ENCODE peak calls at places on chromosomes 12 and 14, in nine cellular contexts. C, J, G, F, E, I, Y, R and N are unnamed samples.

GRCh38 chr12:131219173-131220006 is 265.7 kb downstream of the ADGRD1 start:
- DNase-seq in C (no peak), J (no peak), G (no peak), F (no peak), E (no peak), I (no peak), Y (no peak), R (no peak), N (no peak)

GRCh38 chr12:104506691-104507401 is 50.1 kb downstream of the CHST11 start:
- DNase-seq in C (no peak), J (no peak), G (no peak), F (no peak), E (no peak), I (no peak), Y (no peak), R (no peak), N (no peak)

GRCh38 chr14:49893309-49894213 is 679 bp downstream of the ARF6 start:
- DNase-seq in C (peak), J (peak), G (no peak), F (peak), E (no peak), I (peak), Y (no peak), R (peak), N (peak)

GRCh38 chr14:102479777-102480176 is 29.8 kb downstream of the ANKRD9 start:
- DNase-seq in C (no peak), J (no peak), G (no peak), F (no peak), E (no peak), I (peak), Y (no peak), R (no peak), N (no peak)

GRCh38 chr12:113194971-113195391 is 9.5 kb downstream of the RITA1 start:
- DNase-seq in C (no peak), J (no peak), G (no peak), F (no peak), E (no peak), I (peak), Y (peak), R (peak), N (peak)

GRCh38 chr12:94621662-94622359 is 28.5 kb downstream of the TMCC3 start:
- DNase-seq in C (peak), J (no peak), G (no peak), F (peak), E (no peak), I (peak), Y (peak), R (peak), N (peak)

GRCh38 chr14:58697927-58698641 is 60.3 kb downstream of the DACT1 start:
- DNase-seq in C (no peak), J (no peak), G (no peak), F (no peak), E (peak), I (no peak), Y (no peak), R (no peak), N (no peak)

GRCh38 chr14:94177806-94178205 is 3.7 kb downstream of the PPP4R4 start:
- DNase-seq in C (no peak), J (no peak), G (no peak), F (no peak), E (no peak), I (no peak), Y (no peak), R (no peak), N (no peak)

GRCh38 chr14:105857816-105858675 is 331.7 kb downstream of the TMEM121 start:
- DNase-seq in C (no peak), J (peak), G (no peak), F (no peak), E (no peak), I (no peak), Y (no peak), R (no peak), N (no peak)